ENCODE peak calls at places on chromosomes 2 and 18, in four cellular contexts. One of them, this sample, is unnamed.

GRCh38 chr2:72583376-72583775 is 242.5 kb downstream of the EXOC6B start:
- DNase-seq in activated T-helper 1 cell treated with anti-CD3 and anti-CD28 coated beads, Interleukin-2, amount 50 U/mL, for 16 hours: no peak
- DNase-seq in body of pancreas: no peak
- DNase-seq in kidney epithelial cell: no peak
- DNase-seq in this sample: no peak

GRCh38 chr2:27920148-27920885 is 29.8 kb downstream of the BABAM2 start:
- DNase-seq in activated T-helper 1 cell treated with anti-CD3 and anti-CD28 coated beads, Interleukin-2, amount 50 U/mL, for 16 hours: no peak
- DNase-seq in kidney epithelial cell: peak
- DNase-seq in body of pancreas: no peak
- DNase-seq in this sample: no peak

GRCh38 chr2:175981546-175981945 is 20.5 kb downstream of the LNPK start:
- DNase-seq in activated T-helper 1 cell treated with anti-CD3 and anti-CD28 coated beads, Interleukin-2, amount 50 U/mL, for 16 hours: no peak
- DNase-seq in kidney epithelial cell: no peak
- DNase-seq in body of pancreas: no peak
- DNase-seq in this sample: no peak

GRCh38 chr2:234495076-234495800 is 1.6 kb downstream of the ARL4C start:
- DNase-seq in body of pancreas: no peak
- DNase-seq in kidney epithelial cell: no peak
- DNase-seq in activated T-helper 1 cell treated with anti-CD3 and anti-CD28 coated beads, Interleukin-2, amount 50 U/mL, for 16 hours: no peak
- DNase-seq in this sample: no peak

GRCh38 chr2:28377984-28378678 is 14.5 kb upstream of the FOSL2 start:
- DNase-seq in kidney epithelial cell: no peak
- DNase-seq in activated T-helper 1 cell treated with anti-CD3 and anti-CD28 coated beads, Interleukin-2, amount 50 U/mL, for 16 hours: no peak
- DNase-seq in body of pancreas: peak
- DNase-seq in this sample: no peak

GRCh38 chr2:203040966-203041521 is 26.4 kb downstream of the NBEAL1 start:
- DNase-seq in activated T-helper 1 cell treated with anti-CD3 and anti-CD28 coated beads, Interleukin-2, amount 50 U/mL, for 16 hours: no peak
- DNase-seq in kidney epithelial cell: no peak
- DNase-seq in body of pancreas: no peak
- DNase-seq in this sample: no peak

GRCh38 chr2:101843471-101843870 is 146.0 kb downstream of the MAP4K4 start:
- DNase-seq in kidney epithelial cell: no peak
- DNase-seq in body of pancreas: no peak
- DNase-seq in activated T-helper 1 cell treated with anti-CD3 and anti-CD28 coated beads, Interleukin-2, amount 50 U/mL, for 16 hours: no peak
- DNase-seq in this sample: no peak

GRCh38 chr18:2433366-2433765 is 137.9 kb downstream of the METTL4 start:
- DNase-seq in body of pancreas: no peak
- DNase-seq in activated T-helper 1 cell treated with anti-CD3 and anti-CD28 coated beads, Interleukin-2, amount 50 U/mL, for 16 hours: no peak
- DNase-seq in kidney epithelial cell: no peak
- DNase-seq in this sample: no peak

GRCh38 chr2:36459725-36460137 is 104.2 kb downstream of the CRIM1 start:
- DNase-seq in body of pancreas: peak
- DNase-seq in activated T-helper 1 cell treated with anti-CD3 and anti-CD28 coated beads, Interleukin-2, amount 50 U/mL, for 16 hours: no peak
- DNase-seq in kidney epithelial cell: no peak
- DNase-seq in this sample: peak

GRCh38 chr2:49616800-49617199 is 462.5 kb upstream of the FSHR start:
- DNase-seq in body of pancreas: no peak
- DNase-seq in activated T-helper 1 cell treated with anti-CD3 and anti-CD28 coated beads, Interleukin-2, amount 50 U/mL, for 16 hours: no peak
- DNase-seq in kidney epithelial cell: no peak
- DNase-seq in this sample: no peak

GRCh38 chr2:236787885-236788284 is 218.3 kb downstream of the ACKR3 start:
- DNase-seq in kidney epithelial cell: no peak
- DNase-seq in activated T-helper 1 cell treated with anti-CD3 and anti-CD28 coated beads, Interleukin-2, amount 50 U/mL, for 16 hours: no peak
- DNase-seq in body of pancreas: no peak
- DNase-seq in this sample: no peak

GRCh38 chr2:112182581-112183034 is 44.4 kb downstream of the FBLN7 start:
- DNase-seq in body of pancreas: no peak
- DNase-seq in kidney epithelial cell: no peak
- DNase-seq in activated T-helper 1 cell treated with anti-CD3 and anti-CD28 coated beads, Interleukin-2, amount 50 U/mL, for 16 hours: peak
- DNase-seq in this sample: peak

GRCh38 chr18:62771494-62771893 is 56.2 kb downstream of the PHLPP1 start:
- DNase-seq in activated T-helper 1 cell treated with anti-CD3 and anti-CD28 coated beads, Interleukin-2, amount 50 U/mL, for 16 hours: no peak
- DNase-seq in kidney epithelial cell: no peak
- DNase-seq in body of pancreas: no peak
- DNase-seq in this sample: no peak

GRCh38 chr18:73283788-73284187 is 416.0 kb upstream of the NETO1 start:
- DNase-seq in body of pancreas: no peak
- DNase-seq in activated T-helper 1 cell treated with anti-CD3 and anti-CD28 coated beads, Interleukin-2, amount 50 U/mL, for 16 hours: no peak
- DNase-seq in kidney epithelial cell: peak
- DNase-seq in this sample: no peak

GRCh38 chr18:58670561-58671121 is 624 bp upstream of the MALT1 start:
- DNase-seq in body of pancreas: no peak
- DNase-seq in kidney epithelial cell: no peak
- DNase-seq in activated T-helper 1 cell treated with anti-CD3 and anti-CD28 coated beads, Interleukin-2, amount 50 U/mL, for 16 hours: no peak
- DNase-seq in this sample: no peak

GRCh38 chr18:13618760-13619438 is 107.5 kb downstream of the FAM210A start:
- DNase-seq in kidney epithelial cell: no peak
- DNase-seq in body of pancreas: no peak
- DNase-seq in activated T-helper 1 cell treated with anti-CD3 and anti-CD28 coated beads, Interleukin-2, amount 50 U/mL, for 16 hours: no peak
- DNase-seq in this sample: no peak

GRCh38 chr2:128270306-128271185 is 48.1 kb downstream of the HS6ST1 start:
- DNase-seq in activated T-helper 1 cell treated with anti-CD3 and anti-CD28 coated beads, Interleukin-2, amount 50 U/mL, for 16 hours: no peak
- DNase-seq in body of pancreas: no peak
- DNase-seq in kidney epithelial cell: no peak
- DNase-seq in this sample: no peak

GRCh38 chr2:112216158-112216557 is 38.7 kb downstream of the ZC3H8 start:
- DNase-seq in body of pancreas: no peak
- DNase-seq in activated T-helper 1 cell treated with anti-CD3 and anti-CD28 coated beads, Interleukin-2, amount 50 U/mL, for 16 hours: no peak
- DNase-seq in kidney epithelial cell: no peak
- DNase-seq in this sample: no peak

GRCh38 chr18:44917184-44917864 is 236.6 kb downstream of the SETBP1 start:
- DNase-seq in activated T-helper 1 cell treated with anti-CD3 and anti-CD28 coated beads, Interleukin-2, amount 50 U/mL, for 16 hours: no peak
- DNase-seq in kidney epithelial cell: no peak
- DNase-seq in body of pancreas: peak
- DNase-seq in this sample: peak

GRCh38 chr2:191169456-191170300 is 18.9 kb upstream of the STAT4 start:
- DNase-seq in activated T-helper 1 cell treated with anti-CD3 and anti-CD28 coated beads, Interleukin-2, amount 50 U/mL, for 16 hours: no peak
- DNase-seq in body of pancreas: no peak
- DNase-seq in kidney epithelial cell: no peak
- DNase-seq in this sample: peak

GRCh38 chr2:219798430-219798829 is 171.0 kb downstream of the SLC4A3 start:
- DNase-seq in kidney epithelial cell: no peak
- DNase-seq in body of pancreas: no peak
- DNase-seq in activated T-helper 1 cell treated with anti-CD3 and anti-CD28 coated beads, Interleukin-2, amount 50 U/mL, for 16 hours: no peak
- DNase-seq in this sample: no peak

GRCh38 chr2:238580486-238580885 is 153.8 kb downstream of the ASB1 start:
- DNase-seq in body of pancreas: no peak
- DNase-seq in activated T-helper 1 cell treated with anti-CD3 and anti-CD28 coated beads, Interleukin-2, amount 50 U/mL, for 16 hours: no peak
- DNase-seq in kidney epithelial cell: no peak
- DNase-seq in this sample: no peak

GRCh38 chr2:17083902-17084301 is 418.3 kb upstream of the CYRIA start:
- DNase-seq in kidney epithelial cell: no peak
- DNase-seq in body of pancreas: no peak
- DNase-seq in activated T-helper 1 cell treated with anti-CD3 and anti-CD28 coated beads, Interleukin-2, amount 50 U/mL, for 16 hours: no peak
- DNase-seq in this sample: no peak

This sample was measured in thyroid gland.